ENCODE peak calls at places on chromosomes 13 and 19, in nine cellular contexts. H is dorsolateral prefrontal cortex, R is progenitor cell of endocrine pancreas, S is fibroblast of mammary gland, Y is AG04449, Q is erythroblast, C is coronary artery, P is NCI-H1930, O is Panc1. B is an unnamed sample.
A peak's percentile ranks its signal among the peaks of the same experiment; 100 is the strongest.

GRCh38 chr13:111634410-111634809 is 314.0 kb downstream of the TEX29 start:
- DNase-seq in P (no peak), C (no peak), R (no peak), Q (no peak), O (no peak), S (no peak), Y (no peak), H (no peak), B (no peak)

GRCh38 chr13:35393886-35394285 is 82.6 kb downstream of the MAB21L1 start:
- DNase-seq in R (no peak), C (no peak), Q (no peak), H (no peak), P (no peak), Y (no peak), S (no peak), O (no peak), B (no peak)

GRCh38 chr19:16376649-16377048 is 52.0 kb downstream of the KLF2 start:
- DNase-seq in R (no peak), Q (peak; percentile 31), H (no peak), C (no peak), Y (no peak), P (no peak), O (no peak), S (no peak), B (peak; percentile 33)

GRCh38 chr19:6065685-6066365 is 44.5 kb downstream of the RFX2 start:
- DNase-seq in Q (no peak), S (peak; percentile 46), P (no peak), H (no peak), C (peak; percentile 86), O (no peak), Y (no peak), R (no peak), B (peak; percentile 66)

GRCh38 chr13:50168803-50169202 is 153.6 kb downstream of the KCNRG start:
- DNase-seq in S (no peak), P (no peak), H (no peak), Y (no peak), O (no peak), Q (no peak), C (no peak), R (no peak), B (no peak)

GRCh38 chr13:84137292-84137691 is 255.0 kb upstream of the SLITRK1 start:
- DNase-seq in S (peak; percentile 3), H (no peak), R (no peak), C (no peak), P (no peak), O (no peak), Y (no peak), Q (no peak), B (no peak)

GRCh38 chr19:18049390-18049789 is 37.3 kb downstream of the IL12RB1 start:
- DNase-seq in H (peak; percentile 83), Y (no peak), O (no peak), P (no peak), R (no peak), S (peak; percentile 31), C (peak; percentile 96), Q (no peak), B (no peak)

GRCh38 chr19:35118268-35119026 is 2.8 kb downstream of the FXYD3 start:
- DNase-seq in H (no peak), C (no peak), Y (no peak), R (no peak), S (no peak), P (no peak), Q (no peak), O (no peak), B (no peak)

GRCh38 chr13:44425041-44425814 is 51.6 kb downstream of the SERP2 start:
- DNase-seq in Y (no peak), Q (peak; percentile 43), O (no peak), S (no peak), H (no peak), R (no peak), C (no peak), P (no peak), B (no peak)

GRCh38 chr13:46405457-46405856 is 18.4 kb upstream of the RUBCNL start:
- DNase-seq in S (no peak), H (no peak), R (no peak), Q (no peak), P (no peak), O (no peak), C (no peak), Y (no peak), B (no peak)

GRCh38 chr19:17052439-17052838 is 22.8 kb downstream of the HAUS8 start:
- DNase-seq in S (peak; percentile 60), P (no peak), R (no peak), Q (peak; percentile 38), C (no peak), O (no peak), Y (no peak), H (no peak), B (no peak)

GRCh38 chr19:5352229-5352763 is 11.7 kb upstream of the PTPRS start:
- DNase-seq in O (no peak), P (no peak), S (no peak), R (no peak), Y (no peak), Q (no peak), H (no peak), C (no peak), B (no peak)

GRCh38 chr13:42814868-42815267 is 33.5 kb downstream of the FAM216B start:
- DNase-seq in R (no peak), C (no peak), P (no peak), Y (peak; percentile 67), H (no peak), Q (no peak), O (no peak), S (peak; percentile 98), B (no peak)

GRCh38 chr19:4027146-4027545 is 19.6 kb downstream of the PIAS4 start:
- DNase-seq in H (no peak), S (no peak), P (no peak), C (no peak), R (no peak), Y (no peak), O (no peak), Q (no peak), B (no peak)

B was measured in A549.